ENCODE peak calls at places on chromosomes 5 and 9, in six cellular contexts. H, Y, Z, M, I and N are unnamed samples.

GRCh38 chr9:127680226-127680625 is 26.6 kb upstream of the CFAP157 start:
- DNase-seq in H (no peak), Y (no peak), Z (no peak), M (no peak), I (no peak), N (no peak)

GRCh38 chr5:61010759-61011460 is 65.9 kb downstream of the NDUFAF2 start:
- DNase-seq in H (no peak), Y (no peak), Z (no peak), M (no peak), I (no peak), N (no peak)

GRCh38 chr5:180083529-180084060 is 12.0 kb upstream of the RNF130 start:
- DNase-seq in H (no peak), Y (no peak), Z (no peak), M (no peak), I (no peak), N (no peak)

GRCh38 chr5:181205735-181206401 is 872 bp upstream of the TRIM7 start:
- DNase-seq in H (no peak), Y (no peak), Z (no peak), M (no peak), I (no peak), N (no peak)

GRCh38 chr5:107564896-107565295 is 105.8 kb downstream of the EFNA5 start:
- DNase-seq in H (no peak), Y (peak; percentile 58), Z (no peak), M (no peak), I (no peak), N (no peak)

GRCh38 chr5:73999306-73999705 is 373.3 kb downstream of the ARHGEF28 start:
- DNase-seq in H (no peak), Y (no peak), Z (no peak), M (no peak), I (no peak), N (no peak)

GRCh38 chr5:428754-429452 is 14.1 kb upstream of the EXOC3 start:
- DNase-seq in H (no peak), Y (no peak), Z (no peak), M (no peak), I (no peak), N (no peak)

GRCh38 chr9:91160599-91161464 is 200.9 kb downstream of the AUH start:
- DNase-seq in H (peak; percentile 53), Y (no peak), Z (no peak), M (no peak), I (no peak), N (no peak)

GRCh38 chr5:176394881-176395675 is 6.5 kb downstream of the HIGD2A start:
- DNase-seq in H (no peak), Y (no peak), Z (no peak), M (no peak), I (no peak), N (no peak)

GRCh38 chr5:157431544-157432200 is 28.3 kb upstream of the NIPAL4 start:
- DNase-seq in H (no peak), Y (peak; percentile 75), Z (no peak), M (no peak), I (peak; percentile 31), N (no peak)

GRCh38 chr5:20166496-20166895 is 178.5 kb upstream of the CDH18 start:
- DNase-seq in H (no peak), Y (no peak), Z (no peak), M (no peak), I (no peak), N (no peak)

GRCh38 chr5:65863747-65864146 is 62.6 kb upstream of the ERBIN start:
- DNase-seq in H (no peak), Y (no peak), Z (no peak), M (no peak), I (no peak), N (no peak)

GRCh38 chr5:27523629-27524028 is 485.2 kb upstream of the CDH9 start:
- DNase-seq in H (peak; percentile 49), Y (no peak), Z (no peak), M (no peak), I (no peak), N (no peak)

GRCh38 chr5:74034738-74035137 is 408.7 kb downstream of the ARHGEF28 start:
- DNase-seq in H (no peak), Y (peak; percentile 59), Z (peak; percentile 56), M (no peak), I (no peak), N (no peak)

GRCh38 chr5:82417776-82418607 is 139.8 kb upstream of the RPS23 start:
- DNase-seq in H (no peak), Y (peak; percentile 52), Z (no peak), M (no peak), I (no peak), N (no peak)

GRCh38 chr9:7315746-7316457 is 483.7 kb downstream of the DMAC1 start:
- DNase-seq in H (no peak), Y (peak; percentile 53), Z (no peak), M (no peak), I (no peak), N (no peak)

GRCh38 chr5:72611111-72611724 is 104.0 kb upstream of the ZNF366 start:
- DNase-seq in H (peak; percentile 84), Y (peak; percentile 81), Z (no peak), M (peak; percentile 48), I (no peak), N (peak; percentile 69)

GRCh38 chr5:147911427-147911826 is 5.1 kb upstream of the C5orf46 start:
- DNase-seq in H (peak; percentile 90), Y (no peak), Z (no peak), M (no peak), I (no peak), N (no peak)

GRCh38 chr5:124819201-124819600 is 72.8 kb upstream of the ZNF608 start:
- DNase-seq in H (no peak), Y (no peak), Z (no peak), M (no peak), I (no peak), N (no peak)

GRCh38 chr5:157563373-157564148 is 12.0 kb downstream of the ADAM19 start:
- DNase-seq in H (no peak), Y (peak; percentile 98), Z (no peak), M (no peak), I (peak; percentile 70), N (no peak)

GRCh38 chr5:136082390-136083193 is 50.1 kb upstream of the SMAD5 start:
- DNase-seq in H (no peak), Y (peak; percentile 85), Z (no peak), M (peak; percentile 69), I (no peak), N (peak; percentile 77)

GRCh38 chr9:104927216-104927911 is 591 bp downstream of the ABCA1 start:
- DNase-seq in H (peak; percentile 79), Y (peak; percentile 58), Z (no peak), M (no peak), I (no peak), N (no peak)

GRCh38 chr9:976805-977360 is 428 bp downstream of the DMRT3 start:
- DNase-seq in H (peak; percentile 64), Y (no peak), Z (no peak), M (no peak), I (no peak), N (no peak)

GRCh38 chr9:30723656-30724055 is 1660.8 kb upstream of the ACO1 start:
- DNase-seq in H (no peak), Y (no peak), Z (peak; percentile 19), M (no peak), I (no peak), N (no peak)

GRCh38 chr9:116895956-116896355 is 208.9 kb downstream of the TRIM32 start:
- DNase-seq in H (no peak), Y (no peak), Z (no peak), M (no peak), I (no peak), N (no peak)

GRCh38 chr5:67235399-67236110 is 39.0 kb upstream of the CD180 start:
- DNase-seq in H (no peak), Y (no peak), Z (no peak), M (no peak), I (no peak), N (no peak)

GRCh38 chr9:131036529-131037335 is 27.8 kb downstream of the LAMC3 start:
- DNase-seq in H (no peak), Y (no peak), Z (no peak), M (no peak), I (no peak), N (no peak)

GRCh38 chr5:95955996-95956899 is 5.4 kb downstream of the ELL2 start:
- DNase-seq in H (no peak), Y (peak; percentile 85), Z (no peak), M (no peak), I (no peak), N (no peak)
- H3K4me3 ChIP-seq in H (no peak overlapping the region), Y (no peak overlapping the region), Z (no peak overlapping the region), M (no peak overlapping the region), I (peak overlapping the region; percentile 73), N (no peak overlapping the region)

GRCh38 chr5:177447611-177448243 is 1.1 kb downstream of the PRR7 start:
- DNase-seq in H (peak; percentile 89), Y (peak; percentile 74), Z (peak; percentile 79), M (no peak), I (no peak), N (no peak)
- H3K4me3 ChIP-seq in H (no peak overlapping the region), Y (peak overlapping the region; percentile 77), Z (peak overlapping the region; percentile 58), M (peak overlapping the region; percentile 54), I (peak overlapping the region; percentile 72), N (no peak overlapping the region)

GRCh38 chr5:151741678-151742423 is 16.6 kb downstream of the ATOX1 start:
- DNase-seq in H (no peak), Y (peak; percentile 71), Z (peak; percentile 57), M (no peak), I (no peak), N (no peak)

GRCh38 chr5:151743535-151743934 is 14.9 kb downstream of the ATOX1 start:
- DNase-seq in H (no peak), Y (peak; percentile 33), Z (no peak), M (no peak), I (no peak), N (no peak)

GRCh38 chr5:151742870-151743294 is 15.5 kb downstream of the ATOX1 start:
- DNase-seq in H (no peak), Y (peak; percentile 79), Z (no peak), M (no peak), I (no peak), N (no peak)

GRCh38 chr5:151740958-151741373 is 17.5 kb downstream of the ATOX1 start:
- DNase-seq in H (no peak), Y (peak; percentile 85), Z (peak; percentile 43), M (no peak), I (no peak), N (no peak)

GRCh38 chr5:151745071-151745705 is 13.2 kb downstream of the ATOX1 start:
- DNase-seq in H (no peak), Y (peak; percentile 91), Z (peak; percentile 89), M (peak; percentile 40), I (peak; percentile 53), N (peak; percentile 29)
- H3K4me3 ChIP-seq in H (no peak overlapping the region), Y (no peak overlapping the region), Z (no peak overlapping the region), M (no peak overlapping the region), I (no peak overlapping the region), N (no peak overlapping the region)

GRCh38 chr9:112443636-112444035 is 43.0 kb upstream of the KIAA1958 start:
- DNase-seq in H (no peak), Y (no peak), Z (no peak), M (no peak), I (no peak), N (no peak)

GRCh38 chr9:112446518-112446917 is 40.1 kb upstream of the KIAA1958 start:
- DNase-seq in H (no peak), Y (no peak), Z (no peak), M (no peak), I (no peak), N (no peak)

GRCh38 chr9:112443200-112443599 is 43.4 kb upstream of the KIAA1958 start:
- DNase-seq in H (no peak), Y (peak; percentile 26), Z (no peak), M (no peak), I (no peak), N (no peak)

GRCh38 chr9:112446080-112446479 is 40.5 kb upstream of the KIAA1958 start:
- DNase-seq in H (no peak), Y (no peak), Z (no peak), M (no peak), I (no peak), N (no peak)

GRCh38 chr9:112445196-112445595 is 41.4 kb upstream of the KIAA1958 start:
- DNase-seq in H (no peak), Y (no peak), Z (no peak), M (no peak), I (no peak), N (no peak)
- H3K4me3 ChIP-seq in H (no peak overlapping the region), Y (no peak overlapping the region), Z (no peak overlapping the region), M (no peak overlapping the region), I (no peak overlapping the region), N (no peak overlapping the region)